ENCODE peak calls at places on chromosomes 3 and 15, in eight cellular contexts. One of them, this sample, is unnamed.

GRCh38 chr3:111338059-111338698 is 203.8 kb upstream of the CD96 start:
- DNase-seq in nephron progenitor cell: peak; percentile 35
- DNase-seq in NB4: peak; percentile 51
- DNase-seq in caudate nucleus: no peak
- DNase-seq in spleen: no peak
- DNase-seq in D721Med: peak; percentile 24
- DNase-seq in A172: peak; percentile 72
- DNase-seq in activated naive CD8-positive, alpha-beta T cell treated with anti-CD3 and anti-CD28 coated beads, Interleukin-2, amount 50 U/mL, for 16 hours: no peak
- DNase-seq in this sample: peak; percentile 69

GRCh38 chr3:35393916-35394315 is 245.4 kb upstream of the ARPP21 start:
- DNase-seq in nephron progenitor cell: peak; percentile 2
- DNase-seq in spleen: no peak
- DNase-seq in A172: no peak
- DNase-seq in activated naive CD8-positive, alpha-beta T cell treated with anti-CD3 and anti-CD28 coated beads, Interleukin-2, amount 50 U/mL, for 16 hours: no peak
- DNase-seq in NB4: no peak
- DNase-seq in D721Med: no peak
- DNase-seq in caudate nucleus: no peak
- DNase-seq in this sample: no peak

GRCh38 chr15:91752081-91752810 is 101.3 kb upstream of the SLCO3A1 start:
- DNase-seq in A172: no peak
- DNase-seq in spleen: no peak
- DNase-seq in caudate nucleus: peak; percentile 40
- DNase-seq in nephron progenitor cell: no peak
- DNase-seq in activated naive CD8-positive, alpha-beta T cell treated with anti-CD3 and anti-CD28 coated beads, Interleukin-2, amount 50 U/mL, for 16 hours: no peak
- DNase-seq in NB4: no peak
- DNase-seq in D721Med: no peak
- DNase-seq in this sample: no peak

GRCh38 chr3:14640157-14640562 is 11.4 kb upstream of the CCDC174 start:
- DNase-seq in spleen: no peak
- DNase-seq in caudate nucleus: no peak
- DNase-seq in activated naive CD8-positive, alpha-beta T cell treated with anti-CD3 and anti-CD28 coated beads, Interleukin-2, amount 50 U/mL, for 16 hours: no peak
- DNase-seq in D721Med: no peak
- DNase-seq in nephron progenitor cell: no peak
- DNase-seq in NB4: no peak
- DNase-seq in A172: peak; percentile 50
- DNase-seq in this sample: peak; percentile 11

GRCh38 chr3:197417451-197417850 is 119.0 kb upstream of the DLG1 start:
- DNase-seq in NB4: peak; percentile 23
- DNase-seq in spleen: no peak
- DNase-seq in A172: no peak
- DNase-seq in activated naive CD8-positive, alpha-beta T cell treated with anti-CD3 and anti-CD28 coated beads, Interleukin-2, amount 50 U/mL, for 16 hours: no peak
- DNase-seq in nephron progenitor cell: no peak
- DNase-seq in caudate nucleus: no peak
- DNase-seq in D721Med: no peak
- DNase-seq in this sample: no peak

GRCh38 chr3:176920806-176921205 is 276.5 kb downstream of the TBL1XR1 start:
- DNase-seq in D721Med: no peak
- DNase-seq in NB4: no peak
- DNase-seq in caudate nucleus: no peak
- DNase-seq in nephron progenitor cell: no peak
- DNase-seq in activated naive CD8-positive, alpha-beta T cell treated with anti-CD3 and anti-CD28 coated beads, Interleukin-2, amount 50 U/mL, for 16 hours: no peak
- DNase-seq in A172: no peak
- DNase-seq in spleen: no peak
- DNase-seq in this sample: no peak

GRCh38 chr15:38474155-38474757 is 20.3 kb downstream of the FAM98B start:
- DNase-seq in nephron progenitor cell: peak; percentile 12
- DNase-seq in A172: peak; percentile 63
- DNase-seq in caudate nucleus: no peak
- DNase-seq in D721Med: no peak
- DNase-seq in NB4: peak; percentile 66
- DNase-seq in spleen: no peak
- DNase-seq in activated naive CD8-positive, alpha-beta T cell treated with anti-CD3 and anti-CD28 coated beads, Interleukin-2, amount 50 U/mL, for 16 hours: no peak
- DNase-seq in this sample: peak; percentile 13

GRCh38 chr3:154730221-154730620 is 300.2 kb upstream of the GPR149 start:
- DNase-seq in A172: no peak
- DNase-seq in NB4: no peak
- DNase-seq in spleen: no peak
- DNase-seq in caudate nucleus: no peak
- DNase-seq in activated naive CD8-positive, alpha-beta T cell treated with anti-CD3 and anti-CD28 coated beads, Interleukin-2, amount 50 U/mL, for 16 hours: no peak
- DNase-seq in D721Med: no peak
- DNase-seq in nephron progenitor cell: no peak
- DNase-seq in this sample: no peak

GRCh38 chr15:94238539-94239118 is 7.3 kb downstream of the MCTP2 start:
- DNase-seq in D721Med: no peak
- DNase-seq in nephron progenitor cell: no peak
- DNase-seq in caudate nucleus: no peak
- DNase-seq in activated naive CD8-positive, alpha-beta T cell treated with anti-CD3 and anti-CD28 coated beads, Interleukin-2, amount 50 U/mL, for 16 hours: no peak
- DNase-seq in NB4: peak; percentile 28
- DNase-seq in spleen: no peak
- DNase-seq in A172: no peak
- DNase-seq in this sample: no peak

GRCh38 chr15:34796847-34797246 is 1.5 kb upstream of the ACTC1 start:
- DNase-seq in spleen: no peak
- DNase-seq in activated naive CD8-positive, alpha-beta T cell treated with anti-CD3 and anti-CD28 coated beads, Interleukin-2, amount 50 U/mL, for 16 hours: no peak
- DNase-seq in A172: no peak
- DNase-seq in D721Med: no peak
- DNase-seq in caudate nucleus: no peak
- DNase-seq in nephron progenitor cell: no peak
- DNase-seq in NB4: no peak
- DNase-seq in this sample: no peak

GRCh38 chr15:25670025-25670554 is 193.0 kb downstream of the ATP10A start:
- DNase-seq in nephron progenitor cell: peak; percentile 58
- DNase-seq in NB4: no peak
- DNase-seq in spleen: no peak
- DNase-seq in activated naive CD8-positive, alpha-beta T cell treated with anti-CD3 and anti-CD28 coated beads, Interleukin-2, amount 50 U/mL, for 16 hours: no peak
- DNase-seq in A172: no peak
- DNase-seq in D721Med: no peak
- DNase-seq in caudate nucleus: peak; percentile 30
- DNase-seq in this sample: no peak

GRCh38 chr3:168249048-168249538 is 153.4 kb upstream of the GOLIM4 start:
- DNase-seq in A172: peak; percentile 25
- DNase-seq in caudate nucleus: peak; percentile 40
- DNase-seq in activated naive CD8-positive, alpha-beta T cell treated with anti-CD3 and anti-CD28 coated beads, Interleukin-2, amount 50 U/mL, for 16 hours: no peak
- DNase-seq in nephron progenitor cell: no peak
- DNase-seq in NB4: no peak
- DNase-seq in spleen: no peak
- DNase-seq in D721Med: peak; percentile 18
- DNase-seq in this sample: peak; percentile 11

GRCh38 chr3:186536883-186537553 is 7.2 kb downstream of the CRYGS start:
- DNase-seq in NB4: peak; percentile 58
- DNase-seq in D721Med: no peak
- DNase-seq in A172: peak; percentile 16
- DNase-seq in nephron progenitor cell: no peak
- DNase-seq in caudate nucleus: no peak
- DNase-seq in spleen: no peak
- DNase-seq in activated naive CD8-positive, alpha-beta T cell treated with anti-CD3 and anti-CD28 coated beads, Interleukin-2, amount 50 U/mL, for 16 hours: no peak
- DNase-seq in this sample: no peak

GRCh38 chr15:33722005-33722672 is 246.2 kb upstream of the CHRM5 start:
- DNase-seq in spleen: no peak
- DNase-seq in nephron progenitor cell: no peak
- DNase-seq in A172: peak; percentile 48
- DNase-seq in D721Med: no peak
- DNase-seq in caudate nucleus: no peak
- DNase-seq in NB4: peak; percentile 53
- DNase-seq in activated naive CD8-positive, alpha-beta T cell treated with anti-CD3 and anti-CD28 coated beads, Interleukin-2, amount 50 U/mL, for 16 hours: no peak
- DNase-seq in this sample: no peak

GRCh38 chr3:140898340-140899180 is 43.1 kb upstream of the SLC25A36 start:
- DNase-seq in A172: peak; percentile 76
- DNase-seq in spleen: no peak
- DNase-seq in caudate nucleus: no peak
- DNase-seq in NB4: peak; percentile 62
- DNase-seq in activated naive CD8-positive, alpha-beta T cell treated with anti-CD3 and anti-CD28 coated beads, Interleukin-2, amount 50 U/mL, for 16 hours: no peak
- DNase-seq in D721Med: no peak
- DNase-seq in nephron progenitor cell: peak; percentile 21
- DNase-seq in this sample: peak; percentile 70

GRCh38 chr15:42490246-42490742 is 647 bp downstream of the ZNF106 start:
- DNase-seq in caudate nucleus: no peak
- DNase-seq in A172: peak; percentile 6
- DNase-seq in NB4: peak; percentile 56
- DNase-seq in spleen: no peak
- DNase-seq in nephron progenitor cell: no peak
- DNase-seq in D721Med: no peak
- DNase-seq in activated naive CD8-positive, alpha-beta T cell treated with anti-CD3 and anti-CD28 coated beads, Interleukin-2, amount 50 U/mL, for 16 hours: no peak
- DNase-seq in this sample: no peak

GRCh38 chr3:474828-475227 is 278.3 kb downstream of the CHL1 start:
- DNase-seq in D721Med: no peak
- DNase-seq in A172: no peak
- DNase-seq in nephron progenitor cell: no peak
- DNase-seq in NB4: no peak
- DNase-seq in caudate nucleus: no peak
- DNase-seq in spleen: no peak
- DNase-seq in activated naive CD8-positive, alpha-beta T cell treated with anti-CD3 and anti-CD28 coated beads, Interleukin-2, amount 50 U/mL, for 16 hours: no peak
- DNase-seq in this sample: no peak

GRCh38 chr3:25897019-25897418 is 107.1 kb downstream of the OXSM start:
- DNase-seq in nephron progenitor cell: peak; percentile 31
- DNase-seq in A172: peak; percentile 16
- DNase-seq in caudate nucleus: no peak
- DNase-seq in D721Med: no peak
- DNase-seq in NB4: peak; percentile 48
- DNase-seq in spleen: no peak
- DNase-seq in activated naive CD8-positive, alpha-beta T cell treated with anti-CD3 and anti-CD28 coated beads, Interleukin-2, amount 50 U/mL, for 16 hours: no peak
- DNase-seq in this sample: peak; percentile 30

GRCh38 chr15:39580630-39581500 is at the start of gene THBS1:
- DNase-seq in D721Med: no peak
- DNase-seq in nephron progenitor cell: peak; percentile 91
- DNase-seq in activated naive CD8-positive, alpha-beta T cell treated with anti-CD3 and anti-CD28 coated beads, Interleukin-2, amount 50 U/mL, for 16 hours: no peak
- DNase-seq in A172: peak; percentile 75
- DNase-seq in spleen: peak; percentile 87
- DNase-seq in NB4: peak; percentile 49
- DNase-seq in caudate nucleus: no peak
- DNase-seq in this sample: peak; percentile 82

GRCh38 chr15:44015555-44015954 is 179.5 kb downstream of the FRMD5 start:
- DNase-seq in A172: no peak
- DNase-seq in nephron progenitor cell: no peak
- DNase-seq in D721Med: no peak
- DNase-seq in activated naive CD8-positive, alpha-beta T cell treated with anti-CD3 and anti-CD28 coated beads, Interleukin-2, amount 50 U/mL, for 16 hours: no peak
- DNase-seq in caudate nucleus: no peak
- DNase-seq in spleen: no peak
- DNase-seq in NB4: no peak
- DNase-seq in this sample: no peak

GRCh38 chr3:15436246-15436645 is 8.8 kb downstream of the EAF1 start:
- DNase-seq in D721Med: no peak
- DNase-seq in NB4: no peak
- DNase-seq in caudate nucleus: no peak
- DNase-seq in nephron progenitor cell: no peak
- DNase-seq in A172: no peak
- DNase-seq in spleen: no peak
- DNase-seq in activated naive CD8-positive, alpha-beta T cell treated with anti-CD3 and anti-CD28 coated beads, Interleukin-2, amount 50 U/mL, for 16 hours: no peak
- DNase-seq in this sample: no peak

GRCh38 chr15:71646767-71647478 is 163.4 kb upstream of the NR2E3 start:
- DNase-seq in NB4: no peak
- DNase-seq in A172: no peak
- DNase-seq in caudate nucleus: no peak
- DNase-seq in spleen: no peak
- DNase-seq in nephron progenitor cell: no peak
- DNase-seq in activated naive CD8-positive, alpha-beta T cell treated with anti-CD3 and anti-CD28 coated beads, Interleukin-2, amount 50 U/mL, for 16 hours: no peak
- DNase-seq in D721Med: no peak
- DNase-seq in this sample: no peak

GRCh38 chr3:98039322-98040024 is 4.4 kb upstream of the GABRR3 start:
- DNase-seq in NB4: peak; percentile 82
- DNase-seq in A172: peak; percentile 90
- DNase-seq in caudate nucleus: peak; percentile 34
- DNase-seq in nephron progenitor cell: peak; percentile 70
- DNase-seq in activated naive CD8-positive, alpha-beta T cell treated with anti-CD3 and anti-CD28 coated beads, Interleukin-2, amount 50 U/mL, for 16 hours: peak; percentile 21
- DNase-seq in D721Med: no peak
- DNase-seq in spleen: no peak
- DNase-seq in this sample: peak; percentile 65

GRCh38 chr3:87167634-87168456 is 59.3 kb upstream of the CHMP2B start:
- DNase-seq in A172: peak; percentile 56
- DNase-seq in D721Med: no peak
- DNase-seq in spleen: no peak
- DNase-seq in activated naive CD8-positive, alpha-beta T cell treated with anti-CD3 and anti-CD28 coated beads, Interleukin-2, amount 50 U/mL, for 16 hours: no peak
- DNase-seq in nephron progenitor cell: peak; percentile 37
- DNase-seq in caudate nucleus: no peak
- DNase-seq in NB4: peak; percentile 42
- DNase-seq in this sample: peak; percentile 36

GRCh38 chr3:71076361-71076997 is 507.0 kb downstream of the FOXP1 start:
- DNase-seq in caudate nucleus: no peak
- DNase-seq in D721Med: no peak
- DNase-seq in spleen: no peak
- DNase-seq in nephron progenitor cell: no peak
- DNase-seq in NB4: no peak
- DNase-seq in activated naive CD8-positive, alpha-beta T cell treated with anti-CD3 and anti-CD28 coated beads, Interleukin-2, amount 50 U/mL, for 16 hours: no peak
- DNase-seq in A172: no peak
- DNase-seq in this sample: no peak

GRCh38 chr15:41554401-41554800 is 4.6 kb upstream of the TYRO3 start:
- DNase-seq in nephron progenitor cell: no peak
- DNase-seq in NB4: no peak
- DNase-seq in A172: no peak
- DNase-seq in caudate nucleus: no peak
- DNase-seq in spleen: no peak
- DNase-seq in D721Med: no peak
- DNase-seq in activated naive CD8-positive, alpha-beta T cell treated with anti-CD3 and anti-CD28 coated beads, Interleukin-2, amount 50 U/mL, for 16 hours: no peak
- DNase-seq in this sample: no peak

This sample was measured in Calu3.